ENCODE peak calls at places on chromosomes 5 and 9, in nine cellular contexts. A is fibroblast of lung; J is NCI-H1436 treated with DMSO at 0.1 percent for 48 hours; X is T1000; N is body of pancreas; D is myocyte; G is activated T-helper 9 cell treated with anti-CD3 and anti-CD28 coated beads, Interleukin-2, amount 50 U/mL, for 16 hours; U is aorta; R is foreskin fibroblast. B is an unnamed sample.

GRCh38 chr9:114117996-114118830 is 19.1 kb upstream of the KIF12 start:
- DNase-seq in R (no peak), N (peak), U (no peak), G (no peak), D (no peak), A (no peak), J (no peak), X (no peak), B (no peak)

GRCh38 chr5:150057996-150058395 is 28.4 kb downstream of the CSF1R start:
- DNase-seq in U (no peak), R (no peak), G (no peak), N (no peak), X (no peak), D (no peak), J (no peak), A (no peak), B (no peak)

GRCh38 chr9:113579270-113580040 is 115.9 kb downstream of the RGS3 start:
- DNase-seq in D (peak), J (no peak), A (no peak), X (peak), G (no peak), U (peak), N (no peak), R (no peak), B (peak)

GRCh38 chr5:73716284-73716808 is 90.3 kb downstream of the ARHGEF28 start:
- DNase-seq in U (no peak), J (no peak), D (no peak), N (no peak), A (no peak), R (no peak), G (no peak), X (no peak), B (no peak)

GRCh38 chr5:109327572-109327971 is 82.2 kb downstream of the PJA2 start:
- DNase-seq in N (no peak), X (no peak), U (no peak), A (no peak), J (no peak), G (no peak), D (no peak), R (no peak), B (no peak)

GRCh38 chr5:79935992-79936643 is 54.9 kb downstream of the MTX3 start:
- DNase-seq in U (no peak), D (peak), J (no peak), R (peak), X (no peak), A (peak), N (no peak), G (no peak), B (no peak)

GRCh38 chr5:36722913-36723312 is 116.5 kb downstream of the SLC1A3 start:
- DNase-seq in J (no peak), A (peak), G (no peak), X (no peak), U (no peak), D (peak), N (no peak), R (no peak), B (peak)

GRCh38 chr9:115213777-115214428 is 95.9 kb upstream of the TNC start:
- DNase-seq in D (peak), X (no peak), G (no peak), N (no peak), U (no peak), R (peak), J (no peak), A (peak), B (peak)

GRCh38 chr9:129888809-129889460 is 53.7 kb downstream of the USP20 start:
- DNase-seq in J (no peak), N (no peak), G (no peak), R (no peak), A (no peak), D (no peak), U (peak), X (no peak), B (no peak)

GRCh38 chr5:132827943-132828673 is 2.3 kb downstream of the SHROOM1 start:
- DNase-seq in N (no peak), X (no peak), A (no peak), J (no peak), R (no peak), G (no peak), U (no peak), D (no peak), B (no peak)

GRCh38 chr5:146828385-146828784 is 50.2 kb downstream of the PPP2R2B start:
- DNase-seq in U (no peak), N (no peak), G (no peak), R (no peak), A (no peak), J (no peak), X (no peak), D (no peak), B (no peak)

GRCh38 chr9:95004452-95005275 is 278.2 kb downstream of the AOPEP start:
- DNase-seq in N (peak), X (no peak), G (peak), R (peak), U (peak), D (peak), A (peak), J (no peak), B (no peak)

GRCh38 chr5:104283158-104283557 is 720.6 kb upstream of the NUDT12 start:
- DNase-seq in N (no peak), X (no peak), G (no peak), U (no peak), A (peak), J (no peak), R (no peak), D (no peak), B (no peak)

GRCh38 chr5:55172937-55173695 is at the start of gene CDC20B:
- DNase-seq in N (peak), R (peak), D (peak), U (peak), G (peak), J (peak), A (peak), X (peak), B (peak)

GRCh38 chr5:151093476-151093889 is 12.6 kb upstream of the TNIP1 start:
- DNase-seq in N (no peak), R (peak), U (no peak), X (peak), D (peak), A (peak), J (no peak), G (no peak), B (peak)

GRCh38 chr5:116738948-116739339 is 164.3 kb upstream of the SEMA6A start:
- DNase-seq in X (no peak), U (no peak), G (no peak), A (peak), N (no peak), R (no peak), J (no peak), D (no peak), B (no peak)

GRCh38 chr5:112070022-112070421 is 313.0 kb upstream of the NREP start:
- DNase-seq in R (no peak), U (no peak), D (no peak), X (no peak), J (no peak), A (no peak), N (no peak), G (no peak), B (no peak)

GRCh38 chr5:135340568-135340967 is 58.5 kb downstream of the MACROH2A1 start:
- DNase-seq in G (no peak), A (no peak), N (no peak), X (no peak), D (no peak), R (no peak), U (no peak), J (no peak), B (no peak)

GRCh38 chr5:3153906-3154305 is 402.4 kb upstream of the IRX2 start:
- DNase-seq in U (no peak), A (no peak), G (no peak), R (no peak), N (no peak), X (no peak), D (no peak), J (no peak), B (no peak)

GRCh38 chr5:135916638-135917263 is 21.1 kb upstream of the IL9 start:
- DNase-seq in N (no peak), X (no peak), J (no peak), D (no peak), G (no peak), U (no peak), R (no peak), A (no peak), B (no peak)

GRCh38 chr9:123417289-123418051 is 61.5 kb downstream of the CRB2 start:
- DNase-seq in G (no peak), X (no peak), U (peak), N (no peak), D (no peak), A (no peak), R (no peak), J (no peak), B (no peak)

GRCh38 chr9:1320667-1321195 is 270.6 kb downstream of the DMRT2 start:
- DNase-seq in X (no peak), R (no peak), N (no peak), D (no peak), J (no peak), G (no peak), U (no peak), A (no peak), B (no peak)

GRCh38 chr9:133889498-133890301 is 102.4 kb downstream of the VAV2 start:
- DNase-seq in X (peak), R (peak), U (no peak), D (peak), J (peak), N (no peak), A (no peak), G (no peak), B (no peak)

GRCh38 chr9:136890661-136891060 is 4.3 kb downstream of the TRAF2 start:
- DNase-seq in U (no peak), J (no peak), R (no peak), X (no peak), N (no peak), G (no peak), D (no peak), A (no peak), B (no peak)

GRCh38 chr5:80656425-80656824 is 1.6 kb upstream of the DHFR start:
- DNase-seq in R (no peak), U (no peak), D (no peak), A (no peak), X (no peak), N (no peak), J (no peak), G (no peak), B (peak)

GRCh38 chr9:125494555-125494920 is 212.5 kb downstream of the MAPKAP1 start:
- DNase-seq in D (no peak), J (no peak), A (no peak), U (no peak), R (peak), G (no peak), N (no peak), X (no peak), B (no peak)

GRCh38 chr5:160649304-160649703 is 202.7 kb downstream of the ATP10B start:
- DNase-seq in R (no peak), G (no peak), X (no peak), U (no peak), D (no peak), J (no peak), N (no peak), A (no peak), B (no peak)

GRCh38 chr9:101409079-101409477 is 10.4 kb downstream of the ZNF189 start:
- DNase-seq in U (no peak), N (no peak), R (no peak), G (no peak), X (no peak), D (peak), A (peak), J (no peak), B (no peak)

GRCh38 chr5:88813805-88814584 is 69.0 kb downstream of the MEF2C start:
- DNase-seq in X (no peak), N (no peak), D (no peak), G (no peak), U (no peak), J (no peak), R (no peak), A (no peak), B (peak)